ENCODE peak calls at places on chromosomes 7 and 10, in six cellular contexts. One of them, this sample, is unnamed.
A peak's percentile ranks its signal among the peaks of the same experiment; 100 is the strongest.

GRCh38 chr7:80453699-80454340 is 58.0 kb downstream of the GNAT3 start:
- DNase-seq in dermis blood vessel endothelial cell: peak; percentile 67
- DNase-seq in activated naive CD4-positive, alpha-beta T cell treated with anti-CD3 and anti-CD28 coated beads for 36 hours: peak; percentile 13
- DNase-seq in astrocyte of the spinal cord: peak; percentile 45
- DNase-seq in spleen: no peak
- DNase-seq in adrenal gland: no peak
- DNase-seq in this sample: no peak

GRCh38 chr7:42232275-42232674 is 4.7 kb downstream of the GLI3 start:
- DNase-seq in adrenal gland: no peak
- DNase-seq in astrocyte of the spinal cord: peak; percentile 51
- DNase-seq in activated naive CD4-positive, alpha-beta T cell treated with anti-CD3 and anti-CD28 coated beads for 36 hours: no peak
- DNase-seq in dermis blood vessel endothelial cell: no peak
- DNase-seq in spleen: no peak
- DNase-seq in this sample: no peak

GRCh38 chr7:32030904-32031692 is 39.1 kb downstream of the PDE1C start:
- DNase-seq in activated naive CD4-positive, alpha-beta T cell treated with anti-CD3 and anti-CD28 coated beads for 36 hours: no peak
- DNase-seq in dermis blood vessel endothelial cell: no peak
- DNase-seq in adrenal gland: no peak
- DNase-seq in astrocyte of the spinal cord: no peak
- DNase-seq in spleen: no peak
- DNase-seq in this sample: no peak

GRCh38 chr7:135758531-135758932 is 9.9 kb upstream of the FAM180A start:
- DNase-seq in dermis blood vessel endothelial cell: peak; percentile 65
- DNase-seq in activated naive CD4-positive, alpha-beta T cell treated with anti-CD3 and anti-CD28 coated beads for 36 hours: no peak
- DNase-seq in astrocyte of the spinal cord: peak; percentile 84
- DNase-seq in spleen: no peak
- DNase-seq in adrenal gland: peak; percentile 64
- DNase-seq in this sample: no peak

GRCh38 chr7:124784879-124785818 is 19.6 kb upstream of the GPR37 start:
- DNase-seq in adrenal gland: peak; percentile 67
- DNase-seq in astrocyte of the spinal cord: peak; percentile 63
- DNase-seq in spleen: no peak
- DNase-seq in dermis blood vessel endothelial cell: peak; percentile 76
- DNase-seq in activated naive CD4-positive, alpha-beta T cell treated with anti-CD3 and anti-CD28 coated beads for 36 hours: peak; percentile 32
- DNase-seq in this sample: no peak

GRCh38 chr7:107995184-107996071 is 7.5 kb downstream of the LAMB1 start:
- DNase-seq in astrocyte of the spinal cord: peak; percentile 94
- DNase-seq in adrenal gland: no peak
- DNase-seq in dermis blood vessel endothelial cell: peak; percentile 94
- DNase-seq in spleen: no peak
- DNase-seq in activated naive CD4-positive, alpha-beta T cell treated with anti-CD3 and anti-CD28 coated beads for 36 hours: no peak
- DNase-seq in this sample: no peak

GRCh38 chr10:73785721-73786511 is 510 bp downstream of the ZSWIM8 start:
- DNase-seq in activated naive CD4-positive, alpha-beta T cell treated with anti-CD3 and anti-CD28 coated beads for 36 hours: peak; percentile 50
- DNase-seq in adrenal gland: no peak
- DNase-seq in spleen: peak; percentile 88
- DNase-seq in dermis blood vessel endothelial cell: peak; percentile 64
- DNase-seq in astrocyte of the spinal cord: peak; percentile 48
- DNase-seq in this sample: peak; percentile 64

GRCh38 chr10:125296598-125296997 is 136.2 kb upstream of the CTBP2 start:
- DNase-seq in activated naive CD4-positive, alpha-beta T cell treated with anti-CD3 and anti-CD28 coated beads for 36 hours: no peak
- DNase-seq in astrocyte of the spinal cord: no peak
- DNase-seq in dermis blood vessel endothelial cell: no peak
- DNase-seq in adrenal gland: no peak
- DNase-seq in spleen: no peak
- DNase-seq in this sample: no peak

GRCh38 chr7:101996876-101997275 is 179.4 kb downstream of the CUX1 start:
- DNase-seq in astrocyte of the spinal cord: no peak
- DNase-seq in adrenal gland: no peak
- DNase-seq in dermis blood vessel endothelial cell: no peak
- DNase-seq in activated naive CD4-positive, alpha-beta T cell treated with anti-CD3 and anti-CD28 coated beads for 36 hours: no peak
- DNase-seq in spleen: no peak
- DNase-seq in this sample: no peak

GRCh38 chr10:97129666-97130065 is 56.1 kb downstream of the SLIT1 start:
- DNase-seq in spleen: peak; percentile 56
- DNase-seq in astrocyte of the spinal cord: no peak
- DNase-seq in dermis blood vessel endothelial cell: no peak
- DNase-seq in activated naive CD4-positive, alpha-beta T cell treated with anti-CD3 and anti-CD28 coated beads for 36 hours: no peak
- DNase-seq in adrenal gland: no peak
- DNase-seq in this sample: no peak

GRCh38 chr7:141366098-141366621 is 185.1 kb upstream of the AGK start:
- DNase-seq in activated naive CD4-positive, alpha-beta T cell treated with anti-CD3 and anti-CD28 coated beads for 36 hours: no peak
- DNase-seq in dermis blood vessel endothelial cell: peak; percentile 44
- DNase-seq in astrocyte of the spinal cord: peak; percentile 50
- DNase-seq in spleen: no peak
- DNase-seq in adrenal gland: no peak
- DNase-seq in this sample: no peak